ENCODE peak calls at places on chromosomes 1 and 21, in five cellular contexts. N is KBM-7, M is RWPE1, T is LoVo, A is anterior cingulate cortex. C is an unnamed sample.

GRCh38 chr1:212062832-212063438 is 27.4 kb downstream of the DTL start:
- DNase-seq in N (peak; percentile 37), M (peak; percentile 43), A (no peak), T (peak; percentile 61), C (peak; percentile 64)

GRCh38 chr1:21936366-21937031 is 611 bp downstream of the HSPG2 start:
- DNase-seq in M (no peak), T (no peak), N (no peak), A (no peak), C (no peak)

GRCh38 chr1:94056171-94056570 is 64.8 kb downstream of the ABCA4 start:
- DNase-seq in T (no peak), A (no peak), M (no peak), N (no peak), C (no peak)

GRCh38 chr1:212415107-212415841 is 588 bp upstream of the PACC1 start:
- DNase-seq in T (no peak), N (peak; percentile 67), A (peak; percentile 55), M (no peak), C (peak; percentile 84)

GRCh38 chr21:16193758-16194606 is 464.2 kb downstream of the USP25 start:
- DNase-seq in T (no peak), N (peak; percentile 97), A (peak; percentile 71), M (peak; percentile 11), C (peak; percentile 98)

GRCh38 chr1:196651637-196652215 is at the start of gene CFH:
- DNase-seq in T (no peak), M (no peak), N (peak; percentile 91), A (no peak), C (peak; percentile 93)

GRCh38 chr1:10213186-10213585 is 2.8 kb downstream of the KIF1B start:
- DNase-seq in T (no peak), M (no peak), A (no peak), N (no peak), C (no peak)

GRCh38 chr1:217780993-217781392 is 149.8 kb downstream of the SPATA17 start:
- DNase-seq in T (no peak), M (no peak), A (no peak), N (no peak), C (no peak)

GRCh38 chr1:228748431-228748830 is 13.2 kb downstream of the RHOU start:
- DNase-seq in A (no peak), T (no peak), N (no peak), M (no peak), C (no peak)

GRCh38 chr1:104780470-104781078 is 1030.9 kb downstream of the AMY1C start:
- DNase-seq in M (peak; percentile 11), A (no peak), T (peak; percentile 39), N (peak; percentile 56), C (peak; percentile 73)

GRCh38 chr1:156492591-156493080 is 7.9 kb downstream of the MEF2D start:
- DNase-seq in T (no peak), M (no peak), A (no peak), N (peak; percentile 83), C (peak; percentile 93)

GRCh38 chr1:82775402-82776000 is 974.8 kb downstream of the ADGRL2 start:
- DNase-seq in T (peak; percentile 16), N (peak; percentile 32), M (peak; percentile 6), A (no peak), C (peak; percentile 20)

GRCh38 chr1:8437286-8437685 is 119.4 kb downstream of the SLC45A1 start:
- DNase-seq in A (no peak), N (no peak), M (no peak), T (no peak), C (no peak)

GRCh38 chr1:179017383-179018326 is 8.0 kb upstream of the FAM20B start:
- DNase-seq in A (no peak), M (peak; percentile 60), T (peak; percentile 64), N (no peak), C (no peak)

GRCh38 chr1:192639607-192640368 is 3.8 kb downstream of the RGS13 start:
- DNase-seq in T (peak; percentile 69), A (no peak), N (no peak), M (peak; percentile 13), C (peak; percentile 63)

GRCh38 chr1:6069573-6069972 is 23.9 kb downstream of the KCNAB2 start:
- DNase-seq in M (no peak), N (no peak), T (no peak), A (no peak), C (no peak)

GRCh38 chr1:19336543-19336942 is 24.4 kb downstream of the SLC66A1 start:
- DNase-seq in T (no peak), A (no peak), M (peak; percentile 51), N (no peak), C (no peak)

GRCh38 chr1:165854101-165854845 is 26.9 kb downstream of the UCK2 start:
- DNase-seq in T (no peak), N (peak; percentile 75), A (no peak), M (no peak), C (peak; percentile 67)

GRCh38 chr1:115624859-115625258 is 16.9 kb upstream of the VANGL1 start:
- DNase-seq in M (no peak), A (no peak), T (no peak), N (no peak), C (no peak)

GRCh38 chr1:68346192-68346808 is 103.5 kb downstream of the RPE65 start:
- DNase-seq in N (peak; percentile 57), M (no peak), T (peak; percentile 14), A (no peak), C (peak; percentile 57)

GRCh38 chr21:42316891-42317290 is 1.7 kb upstream of the TFF3 start:
- DNase-seq in M (no peak), A (no peak), N (no peak), T (no peak), C (no peak)

GRCh38 chr21:25910809-25911208 is 176.0 kb downstream of the GABPA start:
- DNase-seq in A (no peak), M (no peak), T (no peak), N (no peak), C (no peak)

GRCh38 chr1:185857447-185857846 is 123.3 kb downstream of the HMCN1 start:
- DNase-seq in M (no peak), N (no peak), T (no peak), A (no peak), C (no peak)